ENCODE peak calls at places on chromosomes 5 and 9, in five cellular contexts. One of them, this sample, is unnamed.

GRCh38 chr9:94927762-94928158 is 201.3 kb downstream of the AOPEP start:
- DNase-seq in T-helper 1 cell: no peak
- DNase-seq in natural killer cell treated with Interleukin-12 subunit alpha and Interleukin-12 subunit beta and Interleukin-15 and Interleukin-18, amount 100 ng/mL, for 72 hours: no peak
- DNase-seq in A172: no peak
- DNase-seq in nucleus accumbens: no peak
- DNase-seq in this sample: no peak

GRCh38 chr5:7464182-7464581 is 68.2 kb downstream of the ADCY2 start:
- DNase-seq in A172: no peak
- DNase-seq in T-helper 1 cell: no peak
- DNase-seq in natural killer cell treated with Interleukin-12 subunit alpha and Interleukin-12 subunit beta and Interleukin-15 and Interleukin-18, amount 100 ng/mL, for 72 hours: no peak
- DNase-seq in nucleus accumbens: no peak
- DNase-seq in this sample: no peak

GRCh38 chr5:145908206-145908945 is 28.0 kb upstream of the SH3RF2 start:
- DNase-seq in A172: no peak
- DNase-seq in natural killer cell treated with Interleukin-12 subunit alpha and Interleukin-12 subunit beta and Interleukin-15 and Interleukin-18, amount 100 ng/mL, for 72 hours: no peak
- DNase-seq in nucleus accumbens: peak; percentile 21
- DNase-seq in T-helper 1 cell: no peak
- DNase-seq in this sample: no peak

GRCh38 chr9:137575725-137576411 is 2.9 kb downstream of the DPH7 start:
- DNase-seq in nucleus accumbens: no peak
- DNase-seq in T-helper 1 cell: no peak
- DNase-seq in A172: no peak
- DNase-seq in natural killer cell treated with Interleukin-12 subunit alpha and Interleukin-12 subunit beta and Interleukin-15 and Interleukin-18, amount 100 ng/mL, for 72 hours: no peak
- DNase-seq in this sample: no peak

GRCh38 chr5:154049685-154050084 is 10.9 kb downstream of the MFAP3 start:
- DNase-seq in T-helper 1 cell: no peak
- DNase-seq in natural killer cell treated with Interleukin-12 subunit alpha and Interleukin-12 subunit beta and Interleukin-15 and Interleukin-18, amount 100 ng/mL, for 72 hours: no peak
- DNase-seq in nucleus accumbens: peak; percentile 43
- DNase-seq in A172: no peak
- DNase-seq in this sample: no peak

GRCh38 chr5:65721775-65722574 is at the start of the genes NLN and SGTB:
- DNase-seq in T-helper 1 cell: peak; percentile 83
- DNase-seq in A172: peak; percentile 48
- DNase-seq in nucleus accumbens: peak; percentile 91
- DNase-seq in natural killer cell treated with Interleukin-12 subunit alpha and Interleukin-12 subunit beta and Interleukin-15 and Interleukin-18, amount 100 ng/mL, for 72 hours: peak; percentile 90
- DNase-seq in this sample: peak; percentile 88

GRCh38 chr5:122154491-122154890 is 25.1 kb downstream of the ZNF474 start:
- DNase-seq in A172: no peak
- DNase-seq in nucleus accumbens: no peak
- DNase-seq in T-helper 1 cell: no peak
- DNase-seq in natural killer cell treated with Interleukin-12 subunit alpha and Interleukin-12 subunit beta and Interleukin-15 and Interleukin-18, amount 100 ng/mL, for 72 hours: no peak
- DNase-seq in this sample: no peak

GRCh38 chr9:21510806-21511205 is 28.7 kb upstream of the IFNE start:
- DNase-seq in nucleus accumbens: no peak
- DNase-seq in T-helper 1 cell: no peak
- DNase-seq in A172: no peak
- DNase-seq in natural killer cell treated with Interleukin-12 subunit alpha and Interleukin-12 subunit beta and Interleukin-15 and Interleukin-18, amount 100 ng/mL, for 72 hours: no peak
- DNase-seq in this sample: no peak

GRCh38 chr5:169219351-169219750 is 81.6 kb downstream of the SLIT3 start:
- DNase-seq in A172: no peak
- DNase-seq in nucleus accumbens: no peak
- DNase-seq in T-helper 1 cell: no peak
- DNase-seq in natural killer cell treated with Interleukin-12 subunit alpha and Interleukin-12 subunit beta and Interleukin-15 and Interleukin-18, amount 100 ng/mL, for 72 hours: no peak
- DNase-seq in this sample: no peak

GRCh38 chr5:51387854-51388320 is 4.6 kb downstream of the ISL1 start:
- DNase-seq in T-helper 1 cell: no peak
- DNase-seq in nucleus accumbens: no peak
- DNase-seq in natural killer cell treated with Interleukin-12 subunit alpha and Interleukin-12 subunit beta and Interleukin-15 and Interleukin-18, amount 100 ng/mL, for 72 hours: no peak
- DNase-seq in A172: no peak
- DNase-seq in this sample: no peak

GRCh38 chr9:119195521-119195920 is 173.7 kb downstream of the BRINP1 start:
- DNase-seq in T-helper 1 cell: no peak
- DNase-seq in A172: no peak
- DNase-seq in nucleus accumbens: no peak
- DNase-seq in natural killer cell treated with Interleukin-12 subunit alpha and Interleukin-12 subunit beta and Interleukin-15 and Interleukin-18, amount 100 ng/mL, for 72 hours: no peak
- DNase-seq in this sample: no peak

GRCh38 chr5:102666164-102666951 is 88.7 kb upstream of the PAM start:
- DNase-seq in T-helper 1 cell: no peak
- DNase-seq in A172: no peak
- DNase-seq in natural killer cell treated with Interleukin-12 subunit alpha and Interleukin-12 subunit beta and Interleukin-15 and Interleukin-18, amount 100 ng/mL, for 72 hours: no peak
- DNase-seq in nucleus accumbens: peak; percentile 47
- DNase-seq in this sample: no peak

GRCh38 chr5:163475416-163475815 is 15.0 kb downstream of the HMMR start:
- DNase-seq in natural killer cell treated with Interleukin-12 subunit alpha and Interleukin-12 subunit beta and Interleukin-15 and Interleukin-18, amount 100 ng/mL, for 72 hours: no peak
- DNase-seq in T-helper 1 cell: no peak
- DNase-seq in nucleus accumbens: no peak
- DNase-seq in A172: no peak
- DNase-seq in this sample: no peak

GRCh38 chr5:93100976-93101375 is 480.0 kb downstream of the NR2F1-AS1 start:
- DNase-seq in nucleus accumbens: no peak
- DNase-seq in natural killer cell treated with Interleukin-12 subunit alpha and Interleukin-12 subunit beta and Interleukin-15 and Interleukin-18, amount 100 ng/mL, for 72 hours: no peak
- DNase-seq in A172: no peak
- DNase-seq in T-helper 1 cell: no peak
- DNase-seq in this sample: no peak

GRCh38 chr5:32020271-32020670 is 153.8 kb downstream of the GOLPH3 start:
- DNase-seq in T-helper 1 cell: no peak
- DNase-seq in A172: no peak
- DNase-seq in natural killer cell treated with Interleukin-12 subunit alpha and Interleukin-12 subunit beta and Interleukin-15 and Interleukin-18, amount 100 ng/mL, for 72 hours: no peak
- DNase-seq in nucleus accumbens: no peak
- DNase-seq in this sample: no peak

GRCh38 chr5:171275822-171276544 is 33.1 kb upstream of the TLX3 start:
- DNase-seq in A172: no peak
- DNase-seq in T-helper 1 cell: no peak
- DNase-seq in natural killer cell treated with Interleukin-12 subunit alpha and Interleukin-12 subunit beta and Interleukin-15 and Interleukin-18, amount 100 ng/mL, for 72 hours: no peak
- DNase-seq in nucleus accumbens: no peak
- DNase-seq in this sample: no peak

GRCh38 chr9:73081979-73082657 is 69.5 kb upstream of the ANXA1 start:
- DNase-seq in T-helper 1 cell: no peak
- DNase-seq in A172: peak; percentile 32
- DNase-seq in nucleus accumbens: no peak
- DNase-seq in natural killer cell treated with Interleukin-12 subunit alpha and Interleukin-12 subunit beta and Interleukin-15 and Interleukin-18, amount 100 ng/mL, for 72 hours: no peak
- DNase-seq in this sample: no peak

GRCh38 chr5:76954383-76954763 is 1.5 kb downstream of the CRHBP start:
- DNase-seq in A172: no peak
- DNase-seq in nucleus accumbens: no peak
- DNase-seq in natural killer cell treated with Interleukin-12 subunit alpha and Interleukin-12 subunit beta and Interleukin-15 and Interleukin-18, amount 100 ng/mL, for 72 hours: no peak
- DNase-seq in T-helper 1 cell: no peak
- DNase-seq in this sample: no peak

GRCh38 chr9:134298000-134298399 is 28.3 kb upstream of the RXRA start:
- DNase-seq in natural killer cell treated with Interleukin-12 subunit alpha and Interleukin-12 subunit beta and Interleukin-15 and Interleukin-18, amount 100 ng/mL, for 72 hours: no peak
- DNase-seq in A172: no peak
- DNase-seq in T-helper 1 cell: no peak
- DNase-seq in nucleus accumbens: no peak
- DNase-seq in this sample: no peak

GRCh38 chr9:102445906-102446305 is 549.2 kb upstream of the CYLC2 start:
- DNase-seq in A172: no peak
- DNase-seq in nucleus accumbens: no peak
- DNase-seq in T-helper 1 cell: no peak
- DNase-seq in natural killer cell treated with Interleukin-12 subunit alpha and Interleukin-12 subunit beta and Interleukin-15 and Interleukin-18, amount 100 ng/mL, for 72 hours: no peak
- DNase-seq in this sample: no peak

GRCh38 chr5:72951850-72952468 is 3.9 kb upstream of the FCHO2 start:
- DNase-seq in natural killer cell treated with Interleukin-12 subunit alpha and Interleukin-12 subunit beta and Interleukin-15 and Interleukin-18, amount 100 ng/mL, for 72 hours: no peak
- DNase-seq in A172: peak; percentile 63
- DNase-seq in nucleus accumbens: no peak
- DNase-seq in T-helper 1 cell: no peak
- DNase-seq in this sample: no peak

GRCh38 chr5:172901012-172901780 is 58.0 kb upstream of the RPL26L1 start:
- DNase-seq in natural killer cell treated with Interleukin-12 subunit alpha and Interleukin-12 subunit beta and Interleukin-15 and Interleukin-18, amount 100 ng/mL, for 72 hours: no peak
- DNase-seq in nucleus accumbens: no peak
- DNase-seq in A172: peak; percentile 95
- DNase-seq in T-helper 1 cell: no peak
- DNase-seq in this sample: peak; percentile 92

GRCh38 chr5:133456933-133457402 is 155.4 kb downstream of the FSTL4 start:
- DNase-seq in A172: no peak
- DNase-seq in nucleus accumbens: no peak
- DNase-seq in T-helper 1 cell: no peak
- DNase-seq in natural killer cell treated with Interleukin-12 subunit alpha and Interleukin-12 subunit beta and Interleukin-15 and Interleukin-18, amount 100 ng/mL, for 72 hours: no peak
- DNase-seq in this sample: no peak

GRCh38 chr5:151691706-151692105 is 5.0 kb upstream of the SPARC start:
- DNase-seq in T-helper 1 cell: no peak
- DNase-seq in natural killer cell treated with Interleukin-12 subunit alpha and Interleukin-12 subunit beta and Interleukin-15 and Interleukin-18, amount 100 ng/mL, for 72 hours: no peak
- DNase-seq in A172: no peak
- DNase-seq in nucleus accumbens: no peak
- DNase-seq in this sample: no peak

This sample was measured in pancreas.